ENCODE peak calls at places on chromosomes 4 and X, in six cellular contexts. V is mesendoderm, G is neuronal stem cell, K is H1, I is IMR-90, S is mesenchymal stem cell. C is an unnamed sample.

GRCh38 chr4:133402616-133403015 is 253.5 kb downstream of the PCDH10 start:
- DNase-seq in V (peak; percentile 53), G (no peak), K (no peak), I (no peak), S (peak; percentile 22), C (peak; percentile 1)

GRCh38 chrX:102934624-102935023 is 2.4 kb upstream of the RAB40AL start:
- DNase-seq in V (peak; percentile 27), G (peak; percentile 21), K (peak; percentile 48), I (peak; percentile 4), S (peak; percentile 26), C (peak; percentile 63)

GRCh38 chrX:131402124-131402811 is 113.2 kb upstream of the IGSF1 start:
- DNase-seq in V (no peak), G (no peak), K (no peak), I (no peak), S (no peak), C (no peak)

GRCh38 chrX:112868586-112868985 is 28.0 kb upstream of the AMOT start:
- DNase-seq in V (no peak), G (no peak), K (no peak), I (no peak), S (peak; percentile 30), C (no peak)

GRCh38 chr4:1831331-1831730 is 24.6 kb downstream of the LETM1 start:
- DNase-seq in V (no peak), G (no peak), K (no peak), I (no peak), S (no peak), C (no peak)

GRCh38 chr4:158013858-158014257 is 159.0 kb downstream of the GASK1B start:
- DNase-seq in V (no peak), G (no peak), K (no peak), I (peak; percentile 85), S (no peak), C (peak; percentile 47)

GRCh38 chr4:150080335-150080734 is 2.1 kb downstream of the DCLK2 start:
- DNase-seq in V (no peak), G (no peak), K (no peak), I (peak; percentile 63), S (peak; percentile 41), C (peak; percentile 95)

GRCh38 chr4:138555584-138555983 is 313.4 kb upstream of the SLC7A11 start:
- DNase-seq in V (peak; percentile 61), G (no peak), K (no peak), I (no peak), S (no peak), C (no peak)

GRCh38 chr4:87024181-87024580 is 89.4 kb downstream of the AFF1 start:
- DNase-seq in V (no peak), G (no peak), K (no peak), I (peak; percentile 25), S (peak; percentile 65), C (no peak)

GRCh38 chr4:159229164-159229563 is 126.3 kb downstream of the RAPGEF2 start:
- DNase-seq in V (peak; percentile 97), G (peak; percentile 70), K (no peak), I (peak; percentile 94), S (peak; percentile 87), C (peak; percentile 87)

GRCh38 chr4:151408380-151408629 is 671 bp upstream of the FHIP1A start:
- DNase-seq in V (no peak), G (no peak), K (peak; percentile 57), I (no peak), S (no peak), C (no peak)
- H3K23ac ChIP-seq in V (no peak overlapping the region), G (no peak overlapping the region), K (no peak overlapping the region), I (no peak overlapping the region), S (no peak overlapping the region), C (no peak overlapping the region)

DNA sequence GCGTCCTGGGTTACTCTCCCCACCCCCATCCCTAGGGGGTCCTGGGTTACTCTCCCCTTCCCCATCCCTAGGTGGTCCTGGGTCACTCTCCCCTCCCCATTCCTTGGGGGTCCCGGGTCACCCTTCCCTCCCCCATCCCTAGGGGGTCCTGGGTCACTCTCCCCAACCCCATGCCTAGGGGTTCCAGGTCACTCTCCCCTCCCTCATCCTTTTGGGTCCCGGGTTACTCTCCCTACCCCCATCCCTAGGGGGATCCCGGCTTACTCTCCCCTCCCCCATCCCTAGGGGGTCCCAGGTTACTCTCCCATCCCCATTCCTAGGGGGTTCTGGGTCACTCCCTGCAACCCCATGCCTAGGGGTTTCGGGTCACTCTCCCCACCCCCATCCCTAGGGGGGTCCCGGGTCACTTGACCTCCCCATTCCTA is 1.4 kb downstream of the ASMTL start:
- DNase-seq in V (no peak), G (no peak), K (no peak), I (no peak), S (no peak), C (no peak)
- H3K4me3 ChIP-seq in V (no peak overlapping the region), G (peak overlapping the region; percentile 80), K (peak overlapping the region; percentile 88), I (no peak overlapping the region), S (peak overlapping the region; percentile 88), C (no peak overlapping the region)

GRCh38 chr4:139768913-139769312 is 103.3 kb downstream of the MGST2 start:
- DNase-seq in V (peak; percentile 84), G (no peak), K (peak; percentile 47), I (no peak), S (no peak), C (peak; percentile 65)
- H3K23ac ChIP-seq in V (no peak overlapping the region), G (no peak overlapping the region), K (no peak overlapping the region), I (no peak overlapping the region), S (no peak overlapping the region), C (no peak overlapping the region)

DNA sequence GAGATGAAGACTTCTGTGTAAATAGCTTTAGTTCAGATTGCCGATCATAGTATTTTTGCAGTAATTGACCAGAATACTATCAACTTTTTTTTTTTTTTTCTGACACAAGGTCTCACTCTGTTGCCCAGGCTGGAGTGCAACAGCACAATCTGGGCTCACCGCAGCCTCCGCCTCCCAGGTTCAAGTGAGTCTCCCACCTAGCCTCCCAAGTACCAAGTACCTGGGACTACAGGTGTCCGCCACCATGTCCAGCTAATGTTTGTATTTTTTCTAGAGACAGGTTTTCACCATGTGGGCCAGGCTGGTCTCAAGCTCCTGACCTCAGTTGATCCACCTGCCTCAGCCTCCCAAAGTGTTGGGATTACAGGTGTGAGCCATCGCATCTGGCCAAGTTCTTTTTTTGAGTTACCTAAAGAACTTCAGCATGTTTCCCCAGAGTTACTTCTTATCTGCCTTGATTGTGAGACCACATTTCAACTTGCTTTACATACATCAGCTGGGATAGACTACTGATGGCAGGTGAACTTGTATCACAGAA is 2.8 kb downstream of the UGDH start:
- DNase-seq in V (no peak), G (no peak), K (no peak), I (no peak), S (no peak), C (no peak)
- H3K4me3 ChIP-seq in V (no peak overlapping the region), G (no peak overlapping the region), K (no peak overlapping the region), I (no peak overlapping the region), S (peak overlapping the region; percentile 98), C (no peak overlapping the region)

C was measured in trophoblast cell.